ENCODE peak calls at places on chromosomes 11 and 22, in eight cellular contexts. P is HepG2, R is IMR-90, U is stomach, F is heart left ventricle, T is right lobe of liver, H is uterus, N is A549. O is an unnamed sample. For H3K4me1, the result is how much of the 10 kb centered on the place peaks cover.

GRCh38 chr11:116504541-116505149 is 268.1 kb downstream of the BUD13 start:
- DNase-seq in U (no peak), R (no peak), T (no peak), H (no peak), N (no peak), P (no peak), F (no peak), O (no peak)

GRCh38 chr22:24180316-24181087 is 785 bp upstream of the SUSD2 start:
- DNase-seq in F (no peak), N (no peak), H (no peak), R (no peak), U (no peak), P (no peak), T (no peak), O (no peak)

GRCh38 chr11:119363874-119364590 is 17.5 kb downstream of the USP2 start:
- DNase-seq in H (peak), R (no peak), U (peak), P (no peak), T (peak), N (peak), F (peak), O (no peak)

GRCh38 chr11:63961608-63962412 is 12.6 kb upstream of the COX8A start:
- DNase-seq in H (no peak), R (peak), F (no peak), T (no peak), N (no peak), U (peak), P (peak), O (no peak)

GRCh38 chr22:48428556-48429371 is 1398.9 kb downstream of the BRD1 start:
- DNase-seq in N (no peak), R (no peak), U (no peak), P (no peak), F (no peak), H (no peak), T (peak), O (no peak)

GRCh38 chr11:14015711-14016110 is 53.2 kb downstream of the SPON1 start:
- DNase-seq in R (peak), U (no peak), P (peak), N (peak), T (no peak), H (no peak), F (no peak), O (peak)

GRCh38 chr11:93541884-93542752 is 1.1 kb downstream of the SMCO4 start:
- DNase-seq in F (peak), R (peak), H (peak), N (peak), T (peak), P (peak), U (peak), O (peak)

GRCh38 chr22:36541831-36542391 is 12.9 kb upstream of the EIF3D start:
- DNase-seq in T (peak), F (no peak), H (peak), N (peak), U (peak), P (no peak), R (peak), O (peak)

GRCh38 chr11:46597609-46598219 is 3.9 kb upstream of the AMBRA1 start:
- DNase-seq in N (no peak), H (no peak), P (no peak), R (peak), U (no peak), F (no peak), T (no peak), O (peak)

GRCh38 chr22:46067159-46068111 is 82.9 kb upstream of the PPARA start:
- DNase-seq in P (no peak), T (peak), F (peak), R (no peak), U (peak), H (peak), N (no peak), O (no peak)

GRCh38 chr11:88535916-88536547 is 198.5 kb upstream of the CTSC start:
- DNase-seq in U (no peak), H (no peak), N (peak), T (no peak), P (peak), R (peak), F (no peak), O (no peak)

GRCh38 chr11:126359431-126360048 is 4.1 kb downstream of the ST3GAL4 start:
- DNase-seq in T (peak), H (peak), R (peak), P (no peak), U (no peak), F (peak), N (no peak), O (peak)

GRCh38 chr22:49996532-49997220 is 15.9 kb downstream of the IL17REL start:
- DNase-seq in F (no peak), R (no peak), U (no peak), H (no peak), T (no peak), N (no peak), P (no peak), O (no peak)

GRCh38 chr11:3836903-3837302 is 3.9 kb downstream of the RHOG start:
- DNase-seq in U (peak), F (peak), R (no peak), N (no peak), H (no peak), T (peak), P (no peak), O (no peak)

GRCh38 chr11:19493446-19493845 is 219.2 kb upstream of the NAV2 start:
- DNase-seq in T (no peak), R (no peak), P (no peak), F (no peak), N (no peak), U (no peak), H (no peak), O (no peak)

DNA sequence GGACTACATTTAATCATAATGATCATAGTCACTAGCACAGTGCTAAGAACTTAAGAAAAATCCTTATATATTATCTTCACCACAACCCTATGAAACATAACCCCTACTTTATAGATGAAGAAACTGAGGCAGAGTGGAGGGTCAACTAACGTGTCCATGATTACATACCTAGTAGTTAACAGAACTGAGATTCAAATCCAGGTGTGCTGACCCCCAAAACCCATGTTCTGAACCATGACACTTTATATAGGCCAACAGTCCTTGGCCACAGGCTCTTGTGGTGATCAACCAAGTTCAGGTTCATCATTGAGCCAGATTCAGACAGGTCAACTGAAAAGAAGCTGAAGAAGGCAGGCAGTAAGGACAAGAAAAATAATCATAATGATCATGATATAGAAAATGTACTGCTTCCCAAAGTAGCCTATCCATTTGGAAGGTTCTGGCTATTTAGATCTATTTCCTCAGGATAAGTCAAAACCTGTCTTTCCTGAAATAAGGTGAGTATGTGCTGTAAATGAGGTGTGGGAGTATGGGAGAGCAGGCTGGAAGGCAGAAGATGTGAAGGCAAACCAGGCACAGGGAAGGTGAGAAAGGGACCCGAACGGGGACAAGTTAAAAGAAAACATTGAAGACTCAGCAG is 39.7 kb downstream of the MAPK1 start:
- DNase-seq in T (no peak), F (no peak), R (no peak), N (no peak), P (no peak), U (no peak), H (no peak), O (no peak)
- H3K4me1 ChIP-seq in T (under half), F (half or more), R (under half), N (under half), P (under half), U (under half), H (under half), O (under half)

GRCh38 chr11:114297806-114298700 is 1.9 kb downstream of the NNMT start:
- DNase-seq in R (no peak), U (no peak), N (no peak), H (no peak), P (no peak), F (no peak), T (no peak), O (no peak)

GRCh38 chr11:114298701-114299090 is 2.5 kb downstream of the NNMT start:
- DNase-seq in R (no peak), T (no peak), F (no peak), H (no peak), N (no peak), P (no peak), U (no peak), O (no peak)

GRCh38 chr11:114295676-114296081 is 520 bp upstream of the NNMT start:
- DNase-seq in F (no peak), N (no peak), T (no peak), U (no peak), P (no peak), H (no peak), R (no peak), O (no peak)

GRCh38 chr11:114296979-114297372 is 777 bp downstream of the NNMT start:
- DNase-seq in R (no peak), U (no peak), T (no peak), P (no peak), H (no peak), F (no peak), N (no peak), O (no peak)

DNA sequence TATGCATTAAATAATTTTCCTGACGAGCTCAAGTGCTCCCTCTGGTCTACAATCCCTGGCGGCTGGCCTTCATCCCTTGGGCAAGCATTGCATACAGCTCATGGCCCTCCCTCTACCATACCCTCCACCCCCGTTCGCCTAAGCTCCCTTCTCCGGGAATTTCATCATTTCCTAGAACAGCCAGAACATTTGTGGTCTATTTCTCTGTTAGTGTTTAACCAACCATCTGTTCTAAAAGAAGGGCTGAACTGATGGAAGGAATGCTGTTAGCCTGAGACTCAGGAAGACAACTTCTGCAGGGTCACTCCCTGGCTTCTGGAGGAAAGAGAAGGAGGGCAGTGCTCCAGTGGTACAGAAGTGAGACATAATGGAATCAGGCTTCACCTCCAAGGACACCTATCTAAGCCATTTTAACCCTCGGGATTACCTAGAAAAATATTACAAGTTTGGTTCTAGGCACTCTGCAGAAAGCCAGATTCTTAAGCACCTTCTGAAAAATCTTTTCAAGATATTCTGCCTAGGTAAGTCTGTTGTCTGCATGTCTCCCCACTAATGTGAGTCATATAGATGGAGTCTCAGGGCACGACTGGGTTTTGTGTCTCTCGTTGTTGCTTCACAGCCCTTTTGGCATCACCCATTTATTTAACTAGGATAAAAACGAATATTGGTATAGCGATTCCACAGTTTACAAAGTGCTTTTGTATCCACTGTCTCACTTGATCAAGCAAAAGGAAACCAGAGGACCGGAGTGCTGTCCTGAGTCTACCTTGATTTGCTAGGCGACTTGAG is at the start of gene NNMT:
- DNase-seq in R (peak), N (no peak), P (no peak), T (peak), H (peak), F (peak), U (peak), O (peak)
- H3K4me3 ChIP-seq in R (peak), N (peak), P (no peak), T (peak), H (peak), F (peak), U (peak), O (no peak)

GRCh38 chr22:38501797-38502672 is 4.1 kb downstream of the DDX17 start:
- DNase-seq in N (no peak), R (no peak), H (no peak), P (no peak), U (no peak), F (no peak), T (no peak), O (no peak)

GRCh38 chr22:38503021-38503420 is 3.1 kb downstream of the DDX17 start:
- DNase-seq in N (no peak), T (no peak), F (no peak), P (no peak), U (no peak), H (no peak), R (no peak), O (no peak)

GRCh38 chr22:38505595-38506117 is 455 bp downstream of the DDX17 start:
- DNase-seq in R (peak), P (no peak), U (peak), H (peak), T (peak), F (peak), N (peak), O (peak)

GRCh38 chr22:38504731-38505594 is 1.1 kb downstream of the DDX17 start:
- DNase-seq in H (peak), N (no peak), U (peak), R (peak), P (peak), T (peak), F (peak), O (peak)

GRCh38 chr22:38506118-38506962 is at the start of gene DDX17:
- DNase-seq in N (peak), P (peak), U (peak), H (peak), T (peak), R (peak), F (peak), O (peak)
- TF ChIP-seq POLR2A in N (peak), P (peak), U (no peak), H (peak), T (peak), R (peak), F (peak), O (peak)

DNA sequence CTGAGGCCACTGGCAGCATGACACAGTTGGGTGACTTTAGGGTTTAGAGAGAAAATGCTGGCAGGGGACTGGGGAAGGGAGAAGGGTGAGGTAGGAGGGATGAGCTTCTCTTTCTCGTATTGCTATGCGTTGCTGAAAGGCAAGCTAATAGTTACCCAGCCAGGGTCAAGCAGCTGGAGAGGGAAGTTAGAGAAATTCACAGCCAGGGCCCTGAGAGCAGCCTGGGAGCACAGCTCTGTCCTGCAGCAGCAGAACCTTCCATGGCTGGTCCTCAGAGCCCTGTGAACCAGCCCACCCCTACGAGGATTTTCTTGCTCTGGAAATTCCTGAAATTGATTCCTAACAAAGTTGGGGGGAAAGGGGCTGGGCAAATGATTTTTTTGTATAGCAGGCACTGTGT is 679.7 kb downstream of the NTM start:
- DNase-seq in F (no peak), P (no peak), H (no peak), N (no peak), U (no peak), R (no peak), T (no peak), O (no peak)
- H3K4me1 ChIP-seq in F (under half), P (under half), H (under half), N (under half), U (under half), R (under half), T (under half), O (under half)

GRCh38 chr11:15073361-15074205 is at the start of gene CALCB:
- DNase-seq in R (peak), H (no peak), P (no peak), T (no peak), N (no peak), F (no peak), U (no peak), O (no peak)

GRCh38 chr11:15072551-15073143 is 746 bp upstream of the CALCB start:
- DNase-seq in F (no peak), H (no peak), N (no peak), R (no peak), P (no peak), U (no peak), T (no peak), O (no peak)

GRCh38 chr11:15071556-15072255 is 1.7 kb upstream of the CALCB start:
- DNase-seq in P (no peak), N (no peak), H (no peak), T (no peak), U (no peak), F (no peak), R (no peak), O (no peak)

GRCh38 chr11:15075162-15075526 is 1.8 kb downstream of the CALCB start:
- DNase-seq in H (no peak), P (no peak), N (no peak), F (no peak), T (no peak), R (no peak), U (no peak), O (no peak)

GRCh38 chr11:15074206-15075161 is 1.1 kb downstream of the CALCB start:
- DNase-seq in P (peak), N (peak), U (peak), R (peak), H (peak), F (peak), T (peak), O (peak)
- H3K4me3 ChIP-seq in P (no peak), N (peak), U (peak), R (no peak), H (no peak), F (peak), T (peak), O (no peak)

GRCh38 chr22:40413873-40414272 is 43.5 kb downstream of the SGSM3 start:
- DNase-seq in N (no peak), H (no peak), U (no peak), F (no peak), P (no peak), T (no peak), R (no peak), O (no peak)
- TF ChIP-seq POLR2A in N (no peak), H (no peak), U (no peak), F (no peak), P (no peak), T (no peak), R (no peak), O (no peak)

GRCh38 chr22:28905433-28905832 is 22.1 kb downstream of the ZNRF3 start:
- DNase-seq in H (no peak), R (no peak), N (no peak), T (no peak), U (no peak), P (no peak), F (no peak), O (no peak)

GRCh38 chr22:28902490-28902889 is 19.1 kb downstream of the ZNRF3 start:
- DNase-seq in H (no peak), P (no peak), R (no peak), T (no peak), F (no peak), N (no peak), U (no peak), O (no peak)

GRCh38 chr22:28904211-28904808 is 20.9 kb downstream of the ZNRF3 start:
- DNase-seq in P (no peak), U (no peak), N (no peak), F (no peak), H (no peak), T (no peak), R (peak), O (no peak)

GRCh38 chr22:28903080-28903479 is 19.7 kb downstream of the ZNRF3 start:
- DNase-seq in H (peak), U (no peak), P (no peak), N (no peak), R (no peak), F (peak), T (peak), O (no peak)

GRCh38 chr22:28903719-28904118 is 20.3 kb downstream of the ZNRF3 start:
- DNase-seq in R (no peak), F (no peak), N (no peak), U (no peak), P (no peak), H (no peak), T (no peak), O (peak)
- H3K4me1 ChIP-seq in R (under half), F (under half), N (under half), U (under half), P (half or more), H (under half), T (under half), O (under half)

DNA sequence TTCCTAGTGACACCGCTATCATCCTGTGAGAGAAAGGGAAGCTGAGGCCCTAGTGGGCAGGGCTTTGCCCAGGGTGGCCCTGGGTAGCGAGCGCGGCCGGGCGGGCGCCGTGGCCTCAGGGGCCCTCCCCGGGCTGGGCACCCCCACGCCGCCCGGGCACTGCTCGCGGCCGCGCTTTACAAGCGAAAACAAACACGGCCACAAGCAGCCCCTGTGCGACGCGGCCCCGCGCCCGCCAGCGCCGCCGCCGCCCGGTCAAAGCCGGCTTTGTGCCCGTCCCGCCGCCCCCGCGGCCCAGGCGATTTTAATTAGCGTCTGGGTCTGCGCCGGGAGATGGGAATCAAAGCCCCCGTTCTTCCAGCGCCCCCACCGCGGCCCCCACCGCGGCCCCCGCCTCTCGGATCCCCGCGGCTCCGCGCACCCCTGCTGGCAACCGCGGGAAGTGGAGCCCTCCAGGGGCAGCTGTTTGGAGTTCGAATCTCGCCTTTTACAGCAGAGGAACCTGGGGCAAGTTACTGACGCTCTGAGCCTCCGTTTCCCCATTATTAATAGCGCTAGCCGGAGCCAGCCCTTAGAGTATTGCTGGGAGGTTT is 47.9 kb downstream of the CHRDL2 start:
- DNase-seq in N (no peak), H (peak), T (no peak), R (no peak), U (peak), F (no peak), P (no peak), O (peak)
- H3K4me3 ChIP-seq in N (no peak), H (peak), T (peak), R (no peak), U (peak), F (peak), P (peak), O (no peak)

GRCh38 chr11:34621876-34622275 is 983 bp downstream of the EHF start:
- DNase-seq in N (no peak), U (no peak), F (no peak), T (no peak), P (peak), R (no peak), H (no peak), O (no peak)

GRCh38 chr11:34623463-34623862 is 2.6 kb downstream of the EHF start:
- DNase-seq in P (no peak), R (no peak), T (no peak), F (no peak), U (no peak), H (no peak), N (no peak), O (no peak)

GRCh38 chr11:34620202-34620601 is 691 bp upstream of the EHF start:
- DNase-seq in N (no peak), T (no peak), F (no peak), P (no peak), H (no peak), U (no peak), R (no peak), O (no peak)

GRCh38 chr11:34619062-34619516 is 1.8 kb upstream of the EHF start:
- DNase-seq in P (no peak), N (no peak), H (no peak), F (no peak), T (no peak), U (no peak), R (no peak), O (no peak)

GRCh38 chr11:34620820-34621792 is at the start of gene EHF:
- DNase-seq in R (no peak), H (no peak), T (no peak), N (no peak), U (peak), F (no peak), P (no peak), O (no peak)
- TF ChIP-seq POLR2A in R (no peak), H (no peak), T (no peak), N (no peak), U (no peak), F (no peak), P (no peak), O (no peak)

O was measured in adrenal gland.